ENCODE peak calls at places on chromosome 12, in seven cellular contexts. G is T-helper 1 cell, O is left colon, V is pancreas, Y is PC-9, Q is NCI-H524 treated with DMSO at 0.1 percent for 48 hours, L is epithelial cell of esophagus. U is an unnamed sample.

GRCh38 chr12:674272-674781 is 11.1 kb upstream of the NINJ2 start:
- DNase-seq in O (no peak), Q (no peak), L (no peak), Y (no peak), G (peak), V (no peak), U (no peak)

GRCh38 chr12:19130224-19131019 is 889 bp downstream of the PLEKHA5 start:
- DNase-seq in Y (peak), Q (peak), L (peak), V (peak), G (no peak), O (peak), U (peak)

GRCh38 chr12:63319386-63319785 is 168.4 kb upstream of the AVPR1A start:
- DNase-seq in L (peak), O (no peak), G (no peak), Y (peak), Q (no peak), V (no peak), U (no peak)

GRCh38 chr12:93748672-93749403 is 71.7 kb downstream of the CRADD start:
- DNase-seq in V (no peak), Y (no peak), L (no peak), O (no peak), G (no peak), Q (peak), U (no peak)

GRCh38 chr12:89247541-89247942 is 104.8 kb downstream of the DUSP6 start:
- DNase-seq in V (no peak), O (no peak), L (peak), Q (no peak), G (no peak), Y (no peak), U (no peak)

GRCh38 chr12:117679776-117680175 is 289.0 kb downstream of the KSR2 start:
- DNase-seq in Q (no peak), L (no peak), O (no peak), G (no peak), Y (no peak), V (no peak), U (no peak)

GRCh38 chr12:53971686-53972085 is 1.2 kb upstream of the HOXC11 start:
- DNase-seq in Q (no peak), G (no peak), Y (no peak), V (no peak), O (no peak), L (no peak), U (no peak)

GRCh38 chr12:34598851-34599529 is 576.7 kb downstream of the ALG10 start:
- DNase-seq in V (no peak), O (no peak), G (no peak), Q (no peak), Y (no peak), L (no peak), U (no peak)

GRCh38 chr12:66279127-66279712 is 23.1 kb upstream of the HELB start:
- DNase-seq in V (no peak), G (peak), O (no peak), L (peak), Q (no peak), Y (no peak), U (peak)

GRCh38 chr12:92431146-92431545 is 271.6 kb upstream of the PLEKHG7 start:
- DNase-seq in Y (no peak), O (no peak), V (no peak), Q (no peak), G (no peak), L (no peak), U (no peak)

GRCh38 chr12:101697197-101697929 is at the start of gene CHPT1:
- DNase-seq in Q (no peak), G (peak), O (peak), L (no peak), V (peak), Y (peak), U (peak)

GRCh38 chr12:19779393-19780056 is 340.2 kb downstream of the AEBP2 start:
- DNase-seq in Y (peak), O (no peak), V (no peak), Q (no peak), G (no peak), L (no peak), U (no peak)

GRCh38 chr12:25063873-25064598 is 115.1 kb upstream of the BCAT1 start:
- DNase-seq in Q (no peak), O (no peak), Y (no peak), L (no peak), V (no peak), G (no peak), U (no peak)

GRCh38 chr12:131315601-131316000 is 361.9 kb downstream of the ADGRD1 start:
- DNase-seq in L (no peak), O (no peak), Y (no peak), V (no peak), Q (no peak), G (no peak), U (no peak)

GRCh38 chr12:129826273-129826672 is 77.6 kb downstream of the TMEM132D start:
- DNase-seq in Q (no peak), L (no peak), Y (no peak), V (no peak), G (no peak), O (no peak), U (no peak)

GRCh38 chr12:53844989-53845836 is 93.4 kb upstream of the HOXC13 start:
- DNase-seq in V (no peak), G (no peak), Y (peak), Q (no peak), L (peak), O (no peak), U (peak)

GRCh38 chr12:57726884-57727757 is 11.4 kb downstream of the AGAP2 start:
- DNase-seq in G (no peak), L (peak), V (peak), O (no peak), Y (no peak), Q (no peak), U (peak)

GRCh38 chr12:38904932-38905479 is 385 bp downstream of the CPNE8 start:
- DNase-seq in V (peak), L (peak), Y (peak), Q (no peak), O (peak), G (peak), U (no peak)

GRCh38 chr12:82058197-82058596 is 299.0 kb upstream of the PPFIA2 start:
- DNase-seq in L (peak), Y (no peak), V (no peak), G (no peak), Q (no peak), O (no peak), U (no peak)

U was measured in T47D.